ENCODE peak calls at places on chromosome 17, in ten cellular contexts. One of them, this sample, is unnamed.

GRCh38 chr17:81429353-81429774 is 34.1 kb downstream of the BAHCC1 start:
- DNase-seq in endothelial cell: no peak
- DNase-seq in AG10803: peak; percentile 72
- DNase-seq in GM23338: no peak
- DNase-seq in right lobe of liver: peak; percentile 88
- DNase-seq in nephron progenitor cell: no peak
- DNase-seq in bronchial epithelial cell: peak; percentile 39
- DNase-seq in adrenal gland: peak; percentile 90
- DNase-seq in A673: peak; percentile 88
- DNase-seq in choroid plexus epithelial cell: peak; percentile 76
- DNase-seq in this sample: no peak

GRCh38 chr17:30113213-30113612 is 3.4 kb upstream of the NSRP1 start:
- DNase-seq in endothelial cell: no peak
- DNase-seq in AG10803: no peak
- DNase-seq in GM23338: no peak
- DNase-seq in right lobe of liver: peak; percentile 62
- DNase-seq in nephron progenitor cell: no peak
- DNase-seq in bronchial epithelial cell: peak; percentile 41
- DNase-seq in adrenal gland: no peak
- DNase-seq in A673: peak; percentile 56
- DNase-seq in choroid plexus epithelial cell: no peak
- DNase-seq in this sample: no peak

GRCh38 chr17:63042443-63042842 is 76.4 kb downstream of the TANC2 start:
- DNase-seq in endothelial cell: no peak
- DNase-seq in AG10803: peak; percentile 9
- DNase-seq in GM23338: peak; percentile 6
- DNase-seq in right lobe of liver: no peak
- DNase-seq in nephron progenitor cell: no peak
- DNase-seq in bronchial epithelial cell: no peak
- DNase-seq in adrenal gland: no peak
- DNase-seq in A673: no peak
- DNase-seq in choroid plexus epithelial cell: no peak
- DNase-seq in this sample: no peak

GRCh38 chr17:28911411-28912045 is 8.6 kb upstream of the DHRS13 start:
- DNase-seq in endothelial cell: no peak
- DNase-seq in AG10803: no peak
- DNase-seq in GM23338: no peak
- DNase-seq in right lobe of liver: no peak
- DNase-seq in nephron progenitor cell: no peak
- DNase-seq in bronchial epithelial cell: no peak
- DNase-seq in adrenal gland: no peak
- DNase-seq in A673: no peak
- DNase-seq in choroid plexus epithelial cell: no peak
- DNase-seq in this sample: no peak

GRCh38 chr17:1865252-1866037 is 35.6 kb downstream of the RPA1 start:
- DNase-seq in endothelial cell: peak; percentile 50
- DNase-seq in AG10803: peak; percentile 43
- DNase-seq in GM23338: peak; percentile 69
- DNase-seq in right lobe of liver: no peak
- DNase-seq in nephron progenitor cell: no peak
- DNase-seq in bronchial epithelial cell: peak; percentile 34
- DNase-seq in adrenal gland: peak; percentile 36
- DNase-seq in A673: peak; percentile 54
- DNase-seq in choroid plexus epithelial cell: peak; percentile 40
- DNase-seq in this sample: peak; percentile 34

GRCh38 chr17:15436399-15437369 is 30.7 kb downstream of the CDRT4 start:
- DNase-seq in endothelial cell: peak; percentile 71
- DNase-seq in AG10803: peak; percentile 50
- DNase-seq in GM23338: peak; percentile 62
- DNase-seq in right lobe of liver: peak; percentile 87
- DNase-seq in nephron progenitor cell: no peak
- DNase-seq in bronchial epithelial cell: peak; percentile 9
- DNase-seq in adrenal gland: no peak
- DNase-seq in A673: peak; percentile 69
- DNase-seq in choroid plexus epithelial cell: peak; percentile 50
- DNase-seq in this sample: no peak

GRCh38 chr17:3959295-3959899 is 4.8 kb downstream of the ATP2A3 start:
- DNase-seq in endothelial cell: no peak
- DNase-seq in AG10803: peak; percentile 9
- DNase-seq in GM23338: no peak
- DNase-seq in right lobe of liver: no peak
- DNase-seq in nephron progenitor cell: no peak
- DNase-seq in bronchial epithelial cell: peak; percentile 60
- DNase-seq in adrenal gland: no peak
- DNase-seq in A673: no peak
- DNase-seq in choroid plexus epithelial cell: peak; percentile 49
- DNase-seq in this sample: no peak

GRCh38 chr17:28467456-28468025 is 5.9 kb upstream of the SLC13A2 start:
- DNase-seq in endothelial cell: no peak
- DNase-seq in AG10803: peak; percentile 79
- DNase-seq in GM23338: no peak
- DNase-seq in right lobe of liver: no peak
- DNase-seq in nephron progenitor cell: no peak
- DNase-seq in bronchial epithelial cell: peak; percentile 74
- DNase-seq in adrenal gland: no peak
- DNase-seq in A673: no peak
- DNase-seq in choroid plexus epithelial cell: peak; percentile 83
- DNase-seq in this sample: no peak

GRCh38 chr17:21039839-21040575 is 2.8 kb downstream of the USP22 start:
- DNase-seq in endothelial cell: no peak
- DNase-seq in AG10803: peak; percentile 55
- DNase-seq in GM23338: peak; percentile 67
- DNase-seq in right lobe of liver: no peak
- DNase-seq in nephron progenitor cell: no peak
- DNase-seq in bronchial epithelial cell: peak; percentile 57
- DNase-seq in adrenal gland: no peak
- DNase-seq in A673: peak; percentile 56
- DNase-seq in choroid plexus epithelial cell: peak; percentile 64
- DNase-seq in this sample: no peak

GRCh38 chr17:11240041-11240801 is 792 bp upstream of the SHISA6 start:
- DNase-seq in endothelial cell: no peak
- DNase-seq in AG10803: no peak
- DNase-seq in GM23338: peak; percentile 39
- DNase-seq in right lobe of liver: no peak
- DNase-seq in nephron progenitor cell: peak; percentile 68
- DNase-seq in bronchial epithelial cell: no peak
- DNase-seq in adrenal gland: no peak
- DNase-seq in A673: peak; percentile 77
- DNase-seq in choroid plexus epithelial cell: no peak
- DNase-seq in this sample: peak; percentile 67

GRCh38 chr17:27236710-27237315 is 57.1 kb upstream of the WSB1 start:
- DNase-seq in endothelial cell: peak; percentile 72
- DNase-seq in AG10803: peak; percentile 65
- DNase-seq in GM23338: peak; percentile 82
- DNase-seq in right lobe of liver: peak; percentile 64
- DNase-seq in nephron progenitor cell: peak; percentile 77
- DNase-seq in bronchial epithelial cell: peak; percentile 66
- DNase-seq in adrenal gland: peak; percentile 83
- DNase-seq in A673: peak; percentile 71
- DNase-seq in choroid plexus epithelial cell: peak; percentile 89
- DNase-seq in this sample: peak; percentile 78

GRCh38 chr17:5499790-5500189 is 13.4 kb downstream of the MIS12 start:
- DNase-seq in endothelial cell: peak; percentile 28
- DNase-seq in AG10803: no peak
- DNase-seq in GM23338: peak; percentile 72
- DNase-seq in right lobe of liver: no peak
- DNase-seq in nephron progenitor cell: peak; percentile 64
- DNase-seq in bronchial epithelial cell: no peak
- DNase-seq in adrenal gland: no peak
- DNase-seq in A673: peak; percentile 22
- DNase-seq in choroid plexus epithelial cell: no peak
- DNase-seq in this sample: peak; percentile 76
- TF ChIP-seq CTCF in endothelial cell: no peak
- TF ChIP-seq CTCF in AG10803: no peak
- TF ChIP-seq CTCF in GM23338: no peak
- TF ChIP-seq CTCF in right lobe of liver: no peak
- TF ChIP-seq CTCF in nephron progenitor cell: no peak
- TF ChIP-seq CTCF in bronchial epithelial cell: no peak
- TF ChIP-seq CTCF in adrenal gland: no peak
- TF ChIP-seq CTCF in A673: no peak
- TF ChIP-seq CTCF in choroid plexus epithelial cell: no peak
- TF ChIP-seq CTCF in this sample: no peak

GRCh38 chr17:77145635-77146632 is 5.2 kb downstream of the SEC14L1 start:
- DNase-seq in endothelial cell: no peak
- DNase-seq in AG10803: peak; percentile 92
- DNase-seq in GM23338: peak; percentile 65
- DNase-seq in right lobe of liver: peak; percentile 63
- DNase-seq in nephron progenitor cell: peak; percentile 40
- DNase-seq in bronchial epithelial cell: no peak
- DNase-seq in adrenal gland: peak; percentile 78
- DNase-seq in A673: no peak
- DNase-seq in choroid plexus epithelial cell: peak; percentile 88
- DNase-seq in this sample: no peak
- TF ChIP-seq CTCF in endothelial cell: no peak
- TF ChIP-seq CTCF in AG10803: peak; percentile 53
- TF ChIP-seq CTCF in GM23338: no peak
- TF ChIP-seq CTCF in right lobe of liver: peak; percentile 13
- TF ChIP-seq CTCF in nephron progenitor cell: no peak
- TF ChIP-seq CTCF in bronchial epithelial cell: peak; percentile 26
- TF ChIP-seq CTCF in adrenal gland: peak; percentile 42
- TF ChIP-seq CTCF in A673: no peak
- TF ChIP-seq CTCF in choroid plexus epithelial cell: peak; percentile 55
- TF ChIP-seq CTCF in this sample: no peak

GRCh38 chr17:8665681-8666080 is 35.2 kb upstream of the MYH10 start:
- DNase-seq in endothelial cell: no peak
- DNase-seq in AG10803: no peak
- DNase-seq in GM23338: no peak
- DNase-seq in right lobe of liver: no peak
- DNase-seq in nephron progenitor cell: no peak
- DNase-seq in bronchial epithelial cell: no peak
- DNase-seq in adrenal gland: no peak
- DNase-seq in A673: no peak
- DNase-seq in choroid plexus epithelial cell: no peak
- DNase-seq in this sample: no peak

GRCh38 chr17:8672326-8672725 is 41.8 kb upstream of the MYH10 start:
- DNase-seq in endothelial cell: no peak
- DNase-seq in AG10803: no peak
- DNase-seq in GM23338: no peak
- DNase-seq in right lobe of liver: no peak
- DNase-seq in nephron progenitor cell: no peak
- DNase-seq in bronchial epithelial cell: no peak
- DNase-seq in adrenal gland: no peak
- DNase-seq in A673: no peak
- DNase-seq in choroid plexus epithelial cell: no peak
- DNase-seq in this sample: no peak

GRCh38 chr17:8670486-8670885 is 40.0 kb upstream of the MYH10 start:
- DNase-seq in endothelial cell: no peak
- DNase-seq in AG10803: no peak
- DNase-seq in GM23338: no peak
- DNase-seq in right lobe of liver: no peak
- DNase-seq in nephron progenitor cell: no peak
- DNase-seq in bronchial epithelial cell: no peak
- DNase-seq in adrenal gland: no peak
- DNase-seq in A673: no peak
- DNase-seq in choroid plexus epithelial cell: no peak
- DNase-seq in this sample: no peak

GRCh38 chr17:8664426-8665105 is 34.0 kb upstream of the MYH10 start:
- DNase-seq in endothelial cell: no peak
- DNase-seq in AG10803: no peak
- DNase-seq in GM23338: no peak
- DNase-seq in right lobe of liver: no peak
- DNase-seq in nephron progenitor cell: no peak
- DNase-seq in bronchial epithelial cell: no peak
- DNase-seq in adrenal gland: no peak
- DNase-seq in A673: no peak
- DNase-seq in choroid plexus epithelial cell: no peak
- DNase-seq in this sample: no peak

DNA sequence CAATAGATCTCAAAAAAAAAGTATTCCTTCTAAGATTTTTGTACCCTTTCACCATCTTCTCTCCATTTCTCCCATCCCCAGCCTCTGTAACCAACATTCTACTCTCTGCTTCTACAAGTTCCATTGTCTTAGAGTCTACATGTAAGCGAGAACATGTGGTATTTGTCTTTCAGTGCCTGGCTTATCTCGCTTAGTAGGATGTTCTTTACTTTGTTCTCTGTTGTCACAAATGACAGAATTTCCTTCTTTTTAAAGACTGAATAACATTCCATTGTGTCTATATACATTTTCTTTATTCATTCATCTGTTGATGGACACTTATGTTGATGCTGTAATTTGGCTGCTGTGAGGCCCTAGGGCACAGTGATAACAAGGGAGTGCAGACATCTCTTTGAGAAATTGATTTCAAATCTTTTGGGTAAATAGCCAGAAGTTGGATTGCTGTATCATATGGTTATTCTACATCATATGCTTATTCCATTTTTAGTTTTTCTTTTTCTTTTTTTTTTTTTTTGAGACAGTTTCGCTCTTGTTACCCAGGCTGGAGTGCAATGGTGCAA is 37.7 kb upstream of the MYH10 start:
- DNase-seq in endothelial cell: no peak
- DNase-seq in AG10803: no peak
- DNase-seq in GM23338: no peak
- DNase-seq in right lobe of liver: no peak
- DNase-seq in nephron progenitor cell: no peak
- DNase-seq in bronchial epithelial cell: no peak
- DNase-seq in adrenal gland: no peak
- DNase-seq in A673: no peak
- DNase-seq in choroid plexus epithelial cell: no peak
- DNase-seq in this sample: no peak
- TF ChIP-seq CTCF in endothelial cell: no peak
- TF ChIP-seq CTCF in AG10803: no peak
- TF ChIP-seq CTCF in GM23338: no peak
- TF ChIP-seq CTCF in right lobe of liver: no peak
- TF ChIP-seq CTCF in nephron progenitor cell: no peak
- TF ChIP-seq CTCF in bronchial epithelial cell: no peak
- TF ChIP-seq CTCF in adrenal gland: no peak
- TF ChIP-seq CTCF in A673: no peak
- TF ChIP-seq CTCF in choroid plexus epithelial cell: no peak
- TF ChIP-seq CTCF in this sample: no peak

DNA sequence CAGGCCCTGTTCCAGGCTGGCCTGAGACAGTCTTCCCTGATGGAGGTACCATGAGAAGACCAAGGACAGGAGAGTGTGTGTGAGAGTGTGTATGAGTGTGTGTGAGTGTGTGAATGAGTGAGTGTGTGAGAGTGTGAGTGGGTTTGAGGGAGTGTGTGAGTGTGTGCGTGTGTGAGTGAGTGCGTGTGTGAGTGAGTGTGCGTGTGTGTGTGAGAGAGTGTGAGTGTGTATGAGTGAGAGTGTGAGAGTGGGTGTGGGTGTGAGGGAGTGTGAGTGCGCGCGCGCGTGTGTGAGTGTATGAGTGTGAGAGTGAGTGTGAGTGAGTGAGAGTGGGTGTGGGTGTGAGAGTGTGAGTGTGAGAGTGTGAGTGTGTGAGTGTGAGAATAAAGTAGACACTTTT is 3.9 kb downstream of the SLC26A11 start:
- DNase-seq in endothelial cell: no peak
- DNase-seq in AG10803: no peak
- DNase-seq in GM23338: no peak
- DNase-seq in right lobe of liver: no peak
- DNase-seq in nephron progenitor cell: no peak
- DNase-seq in bronchial epithelial cell: no peak
- DNase-seq in adrenal gland: no peak
- DNase-seq in A673: no peak
- DNase-seq in choroid plexus epithelial cell: no peak
- DNase-seq in this sample: no peak
- TF ChIP-seq CTCF in endothelial cell: no peak
- TF ChIP-seq CTCF in AG10803: no peak
- TF ChIP-seq CTCF in GM23338: no peak
- TF ChIP-seq CTCF in right lobe of liver: no peak
- TF ChIP-seq CTCF in nephron progenitor cell: no peak
- TF ChIP-seq CTCF in bronchial epithelial cell: no peak
- TF ChIP-seq CTCF in adrenal gland: no peak
- TF ChIP-seq CTCF in A673: no peak
- TF ChIP-seq CTCF in choroid plexus epithelial cell: no peak
- TF ChIP-seq CTCF in this sample: no peak

This sample was measured in glutamatergic neuron.